ENCODE peak calls at places on chromosome 2, in six cellular contexts. Z is upper lobe of right lung; D is CD8-positive, alpha-beta memory T cell; A is adrenal gland; Y is heart right ventricle; H is mammary epithelial cell. O is an unnamed sample.

GRCh38 chr2:111669928-111670695 is 213.9 kb downstream of the ANAPC1 start:
- DNase-seq in D (no peak), Z (no peak), Y (no peak), A (no peak), H (no peak), O (no peak)

GRCh38 chr2:144989580-144990270 is 469.8 kb upstream of the ZEB2 start:
- DNase-seq in H (no peak), D (no peak), Z (no peak), A (no peak), Y (no peak), O (no peak)

GRCh38 chr2:86079981-86080911 is 25.4 kb downstream of the POLR1A start:
- DNase-seq in Z (peak; percentile 92), H (peak; percentile 30), Y (peak; percentile 86), D (peak; percentile 79), A (peak; percentile 91), O (peak; percentile 96)

GRCh38 chr2:176002684-176003225 is 688 bp upstream of the LNPK start:
- DNase-seq in Y (no peak), Z (peak; percentile 65), H (peak; percentile 14), A (peak; percentile 11), D (no peak), O (no peak)

GRCh38 chr2:160836755-160837154 is 323.5 kb upstream of the TANK start:
- DNase-seq in A (no peak), D (no peak), H (peak; percentile 77), Y (no peak), Z (no peak), O (no peak)

GRCh38 chr2:131076707-131077106 is 16.6 kb downstream of the FAM168B start:
- DNase-seq in H (no peak), Z (no peak), D (no peak), A (peak; percentile 42), Y (no peak), O (no peak)

GRCh38 chr2:10912796-10913445 is 1.2 kb downstream of the KCNF1 start:
- DNase-seq in A (no peak), H (no peak), Z (peak; percentile 56), D (no peak), Y (no peak), O (peak; percentile 67)

GRCh38 chr2:70984576-70985282 is 6.3 kb downstream of the ANKRD53 start:
- DNase-seq in H (peak; percentile 48), A (peak; percentile 78), Y (peak; percentile 60), D (peak; percentile 74), Z (peak; percentile 84), O (peak; percentile 95)

GRCh38 chr2:55431982-55432627 is 12.4 kb upstream of the CCDC88A start:
- DNase-seq in H (peak; percentile 24), D (no peak), Z (no peak), A (no peak), Y (no peak), O (no peak)

GRCh38 chr2:191783416-191783815 is 63.5 kb downstream of the CAVIN2 start:
- DNase-seq in Y (no peak), H (no peak), Z (no peak), A (no peak), D (no peak), O (no peak)

GRCh38 chr2:233627331-233628025 is 8.8 kb upstream of the UGT1A10 start:
- DNase-seq in Y (no peak), A (no peak), H (no peak), D (no peak), Z (no peak), O (no peak)

GRCh38 chr2:219836647-219837177 is 209.3 kb downstream of the SLC4A3 start:
- DNase-seq in D (no peak), A (peak; percentile 24), H (peak; percentile 31), Z (no peak), Y (no peak), O (no peak)

GRCh38 chr2:145022671-145023330 is 502.9 kb upstream of the ZEB2 start:
- DNase-seq in Y (no peak), Z (no peak), A (no peak), D (no peak), H (no peak), O (no peak)

GRCh38 chr2:127067620-127068350 is 39.2 kb downstream of the BIN1 start:
- DNase-seq in A (peak; percentile 87), D (peak; percentile 49), Y (peak; percentile 64), Z (peak; percentile 89), H (peak; percentile 24), O (peak; percentile 90)

GRCh38 chr2:102619414-102620319 is at the start of gene SLC9A2:
- DNase-seq in Y (peak; percentile 14), D (no peak), A (peak; percentile 7), Z (peak; percentile 77), H (peak; percentile 40), O (no peak)

DNA sequence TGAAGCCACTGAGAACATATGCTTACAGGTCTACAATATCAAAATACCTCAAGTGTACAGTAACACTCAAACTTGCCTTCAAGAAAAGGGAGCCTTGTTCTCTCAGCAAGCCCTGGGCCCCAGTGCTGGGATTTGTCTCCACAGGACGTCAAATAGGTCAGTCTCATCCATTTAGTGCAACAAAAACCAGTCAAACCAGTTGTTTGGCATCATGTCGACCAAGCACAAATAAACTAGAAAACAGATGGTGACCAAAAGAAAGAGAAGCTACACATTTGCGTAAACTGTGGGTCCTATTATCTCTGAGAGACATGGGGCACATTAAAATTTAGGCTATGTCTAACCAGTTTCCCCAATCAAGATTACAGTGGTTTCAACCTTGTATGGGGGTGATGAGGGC is 182.6 kb upstream of the PKDCC start:
- DNase-seq in Y (no peak), D (no peak), Z (no peak), A (no peak), H (no peak), O (no peak)
- H3K36me3 ChIP-seq in Y (no peaks in the 10 kb centered on the region), D (no peaks in the 10 kb centered on the region), Z (no peaks in the 10 kb centered on the region), A (no peaks in the 10 kb centered on the region), H (no peaks in the 10 kb centered on the region), O (no peaks in the 10 kb centered on the region)

GRCh38 chr2:206783718-206784117 is 18.3 kb downstream of the FASTKD2 start:
- DNase-seq in H (no peak), Y (no peak), Z (no peak), D (no peak), A (no peak), O (no peak)
- H3K36me3 ChIP-seq in H (peaks cover 12% of the 10 kb centered on the region), Y (peaks cover 97% of the 10 kb centered on the region), Z (peaks cover 77% of the 10 kb centered on the region), D (peaks cover 70% of the 10 kb centered on the region), A (no peaks in the 10 kb centered on the region), O (peaks cover 95% of the 10 kb centered on the region)

GRCh38 chr2:218280260-218280870 is 10.0 kb downstream of the PNKD start:
- DNase-seq in H (no peak), Y (no peak), A (no peak), D (no peak), Z (no peak), O (no peak)
- H3K36me3 ChIP-seq in H (peaks cover 31% of the 10 kb centered on the region), Y (peaks cover 68% of the 10 kb centered on the region), A (no peaks in the 10 kb centered on the region), D (peaks cover 73% of the 10 kb centered on the region), Z (peaks cover 83% of the 10 kb centered on the region), O (peaks cover 69% of the 10 kb centered on the region)

DNA sequence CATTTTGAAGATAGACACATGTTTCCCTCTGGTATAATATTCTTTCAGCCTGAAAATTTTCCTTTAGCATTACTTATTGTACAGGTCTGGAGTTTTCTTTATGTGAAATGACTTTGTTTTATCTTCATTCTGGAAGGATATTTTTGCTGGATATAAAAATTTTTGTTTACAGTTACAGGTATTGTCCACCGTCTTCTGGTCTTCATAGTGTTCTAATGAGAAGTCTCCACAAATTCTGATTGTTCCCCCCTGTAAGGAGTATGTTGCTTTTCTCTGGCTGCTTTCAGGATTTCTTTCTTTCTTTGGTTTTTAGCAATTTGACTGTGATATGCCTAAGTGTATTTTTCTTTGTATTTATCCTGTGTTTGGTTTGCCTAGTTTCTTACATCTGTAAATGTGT is 15.0 kb downstream of the UBXN4 start:
- DNase-seq in A (no peak), D (no peak), H (no peak), Z (no peak), Y (no peak), O (no peak)
- H3K36me3 ChIP-seq in A (no peaks in the 10 kb centered on the region), D (peaks cover 30% of the 10 kb centered on the region), H (peaks cover 32% of the 10 kb centered on the region), Z (peaks cover 95% of the 10 kb centered on the region), Y (peaks cover 99% of the 10 kb centered on the region), O (peaks cover 100% of the 10 kb centered on the region)